ENCODE peak calls at places on chromosomes 16 and 17, in ten cellular contexts. V is GM12878; N is EL; E is stimulated activated CD4-positive, alpha-beta T cell treated with anti-CD3 and anti-CD28 coated beads, TNF-alpha, amount 100 ng/mL, for 48 hours; I is smooth muscle cell of the brain vasculature; P is activated CD4-positive, alpha-beta memory T cell treated with anti-CD3 and anti-CD28 coated beads for 36 hours; C is SJSA1; T is NCI-H82; F is CD4-positive, alpha-beta T cell; U is fibroblast of the aortic adventitia. B is an unnamed sample.

GRCh38 chr17:7218774-7219173 is 862 bp downstream of the DLG4 start:
- DNase-seq in E (no peak), F (no peak), V (no peak), I (no peak), C (no peak), N (no peak), P (no peak), T (peak), U (no peak), B (no peak)

GRCh38 chr16:397736-398332 is 835 bp downstream of the NME4 start:
- DNase-seq in I (no peak), E (no peak), C (no peak), V (no peak), P (peak), N (peak), T (peak), F (no peak), U (peak), B (no peak)

GRCh38 chr16:56993204-56993603 is 3.8 kb downstream of the NLRC5 start:
- DNase-seq in U (peak), V (no peak), F (no peak), E (no peak), T (no peak), C (no peak), P (no peak), I (no peak), N (no peak), B (no peak)

GRCh38 chr16:66608241-66609138 is 4.0 kb downstream of the CMTM3 start:
- DNase-seq in C (peak), U (peak), E (peak), V (no peak), I (peak), F (peak), P (peak), N (peak), T (peak), B (peak)

GRCh38 chr17:48715496-48716399 is 6.6 kb downstream of the PRAC1 start:
- DNase-seq in V (no peak), I (no peak), P (no peak), U (no peak), N (no peak), F (no peak), E (no peak), T (peak), C (no peak), B (no peak)

GRCh38 chr17:79235808-79236207 is 161.2 kb downstream of the ENGASE start:
- DNase-seq in N (no peak), F (no peak), U (no peak), T (no peak), E (no peak), C (no peak), V (no peak), P (no peak), I (no peak), B (no peak)

GRCh38 chr17:78313735-78314648 is 45.9 kb downstream of the SOCS3 start:
- DNase-seq in E (peak), P (peak), V (peak), C (peak), F (peak), U (peak), I (no peak), T (peak), N (peak), B (peak)

GRCh38 chr16:83802135-83802534 is 5.6 kb upstream of the HSBP1 start:
- DNase-seq in T (no peak), I (no peak), C (peak), P (no peak), E (no peak), F (no peak), U (peak), V (no peak), N (peak), B (peak)

GRCh38 chr17:39563476-39563875 is 44.2 kb downstream of the NEUROD2 start:
- DNase-seq in U (no peak), I (no peak), C (no peak), P (no peak), T (peak), F (no peak), N (no peak), V (no peak), E (no peak), B (no peak)

GRCh38 chr17:80029235-80029974 is 6.3 kb downstream of the TBC1D16 start:
- DNase-seq in N (peak), E (no peak), T (peak), I (peak), C (peak), P (peak), F (no peak), U (peak), V (no peak), B (peak)

GRCh38 chr17:75776399-75777242 is 8.0 kb upstream of the UNK start:
- DNase-seq in C (no peak), U (peak), E (no peak), T (peak), V (no peak), I (no peak), F (peak), P (peak), N (no peak), B (no peak)

GRCh38 chr17:58279016-58279671 is 1.6 kb downstream of the MPO start:
- DNase-seq in U (peak), I (no peak), C (no peak), T (no peak), P (no peak), V (no peak), N (no peak), E (no peak), F (no peak), B (no peak)

GRCh38 chr17:36773039-36773438 is 164.2 kb upstream of the LHX1 start:
- DNase-seq in C (no peak), F (no peak), I (no peak), P (no peak), U (no peak), N (no peak), V (no peak), T (no peak), E (no peak), B (no peak)

GRCh38 chr17:29110372-29110757 is 67.4 kb downstream of the PIPOX start:
- DNase-seq in E (no peak), T (no peak), N (no peak), F (no peak), P (no peak), C (no peak), V (no peak), I (no peak), U (no peak), B (no peak)

GRCh38 chr16:46748775-46749705 is 896 bp upstream of the MYLK3 start:
- DNase-seq in I (no peak), E (no peak), V (peak), N (no peak), T (no peak), F (no peak), C (no peak), U (no peak), P (no peak), B (no peak)

GRCh38 chr17:45783593-45784292 is 377 bp upstream of the CRHR1 start:
- DNase-seq in N (no peak), V (no peak), U (no peak), I (no peak), P (no peak), E (no peak), T (peak), C (no peak), F (no peak), B (no peak)

GRCh38 chr16:6124136-6124535 is 1026.5 kb upstream of the EEF2KMT start:
- DNase-seq in E (no peak), P (no peak), N (no peak), T (no peak), I (no peak), V (no peak), C (no peak), F (no peak), U (no peak), B (no peak)

GRCh38 chr16:4376126-4376819 is 4.6 kb downstream of the VASN start:
- DNase-seq in P (no peak), N (peak), F (no peak), C (peak), V (no peak), T (no peak), E (no peak), I (no peak), U (peak), B (no peak)

GRCh38 chr17:57989011-57989345 is 924 bp upstream of the VEZF1 start:
- DNase-seq in C (no peak), E (no peak), V (no peak), P (no peak), F (no peak), T (peak), U (no peak), N (peak), I (no peak), B (no peak)

GRCh38 chr17:31564883-31565297 is 173.4 kb downstream of the RAB11FIP4 start:
- DNase-seq in E (no peak), C (peak), N (peak), P (no peak), T (no peak), I (no peak), F (no peak), V (no peak), U (no peak), B (peak)

GRCh38 chr16:2966803-2967184 is 2.4 kb upstream of the PAQR4 start:
- DNase-seq in N (no peak), F (no peak), U (no peak), C (no peak), E (no peak), I (no peak), T (no peak), P (no peak), V (no peak), B (no peak)

GRCh38 chr17:57939797-57940196 is 15.4 kb downstream of the CUEDC1 start:
- DNase-seq in E (no peak), C (no peak), P (peak), V (peak), N (no peak), F (no peak), U (no peak), T (no peak), I (no peak), B (no peak)

GRCh38 chr16:66278111-66278531 is 88.4 kb upstream of the CDH5 start:
- DNase-seq in P (no peak), T (no peak), F (no peak), I (no peak), N (no peak), E (no peak), U (no peak), V (no peak), C (no peak), B (peak)

GRCh38 chr17:76996741-76997694 is 128.8 kb downstream of the MGAT5B start:
- DNase-seq in T (no peak), U (no peak), V (no peak), E (no peak), P (peak), N (no peak), C (no peak), I (no peak), F (no peak), B (no peak)

GRCh38 chr16:31181102-31181830 is 1.3 kb downstream of the FUS start:
- DNase-seq in P (peak), U (no peak), I (no peak), F (no peak), N (peak), E (no peak), T (peak), C (no peak), V (no peak), B (peak)

GRCh38 chr17:36777118-36777517 is 160.2 kb upstream of the LHX1 start:
- DNase-seq in P (no peak), E (no peak), F (no peak), V (no peak), U (peak), C (no peak), I (no peak), T (no peak), N (no peak), B (no peak)

GRCh38 chr17:60817187-60817586 is 139.5 kb downstream of the BCAS3 start:
- DNase-seq in F (no peak), N (peak), P (no peak), V (no peak), I (no peak), C (peak), E (no peak), U (peak), T (no peak), B (peak)

GRCh38 chr17:42845918-42846593 is 1.7 kb downstream of the AOC2 start:
- DNase-seq in I (no peak), V (no peak), T (no peak), F (no peak), N (no peak), P (peak), U (no peak), E (peak), C (no peak), B (peak)

GRCh38 chr16:27978876-27979275 is 84.6 kb downstream of the GSG1L start:
- DNase-seq in F (no peak), N (no peak), E (no peak), C (no peak), V (no peak), T (no peak), P (no peak), I (no peak), U (no peak), B (no peak)

GRCh38 chr16:81606039-81606438 is 161.4 kb downstream of the CMIP start:
- DNase-seq in N (no peak), E (no peak), T (no peak), V (no peak), C (no peak), U (no peak), P (no peak), F (no peak), I (no peak), B (no peak)

GRCh38 chr17:64382184-64382583 is 8.5 kb downstream of the PECAM1 start:
- DNase-seq in F (no peak), E (no peak), C (no peak), N (no peak), V (no peak), P (no peak), T (no peak), I (no peak), U (no peak), B (no peak)

GRCh38 chr16:85309656-85310587 is 197.7 kb upstream of the CIBAR2 start:
- DNase-seq in N (no peak), V (no peak), U (no peak), P (peak), F (no peak), I (no peak), T (peak), C (no peak), E (no peak), B (no peak)

GRCh38 chr17:79005063-79005861 is 4.3 kb downstream of the CANT1 start:
- DNase-seq in U (no peak), E (no peak), C (no peak), T (peak), F (no peak), I (no peak), N (no peak), P (peak), V (no peak), B (peak)

GRCh38 chr17:78924481-78925151 is 571 bp downstream of the TIMP2 start:
- DNase-seq in P (no peak), N (peak), I (no peak), C (peak), E (no peak), V (no peak), F (no peak), U (peak), T (peak), B (no peak)

GRCh38 chr17:48241770-48242497 is 134.4 kb downstream of the SNX11 start:
- DNase-seq in C (no peak), F (no peak), V (no peak), E (no peak), N (no peak), U (no peak), P (no peak), I (no peak), T (no peak), B (no peak)

GRCh38 chr16:72658888-72659717 is 388.8 kb downstream of the ZFHX3 start:
- DNase-seq in N (peak), F (no peak), E (no peak), C (no peak), P (no peak), U (no peak), I (no peak), V (no peak), T (no peak), B (no peak)

GRCh38 chr16:50304467-50305440 is 38.4 kb downstream of the ADCY7 start:
- DNase-seq in T (no peak), E (no peak), P (no peak), U (no peak), I (no peak), N (no peak), F (no peak), C (no peak), V (no peak), B (no peak)

GRCh38 chr16:86199871-86200700 is 301.1 kb downstream of the IRF8 start:
- DNase-seq in V (no peak), T (no peak), I (no peak), C (peak), P (no peak), U (no peak), E (no peak), F (no peak), N (no peak), B (no peak)